ENCODE peak calls at places on chromosomes 4 and X, in eight cellular contexts. S is psoas muscle; A is hepatocyte; E is H1; Y is dorsolateral prefrontal cortex; J is right atrium auricular region; D is CD8-positive, alpha-beta T cell; C is HCT116. X is an unnamed sample.

GRCh38 chr4:147590249-147590920 is 26.8 kb upstream of the TMEM184C start:
- DNase-seq in E (no peak), Y (peak; percentile 78), D (peak; percentile 39), C (peak; percentile 54), J (peak; percentile 70), A (peak; percentile 78), S (peak; percentile 23), X (peak; percentile 87)

GRCh38 chr4:110808371-110808878 is 185.5 kb upstream of the PITX2 start:
- DNase-seq in J (no peak), D (no peak), C (no peak), S (no peak), Y (no peak), A (no peak), E (no peak), X (peak; percentile 41)

GRCh38 chrX:49934148-49934547 is 11.8 kb downstream of the CLCN5 start:
- DNase-seq in J (no peak), Y (no peak), C (no peak), S (no peak), D (no peak), A (no peak), E (no peak), X (no peak)

GRCh38 chrX:143788265-143788664 is 67.7 kb upstream of the SPANXN2 start:
- DNase-seq in C (no peak), E (no peak), Y (no peak), D (no peak), S (no peak), A (peak; percentile 25), J (no peak), X (peak; percentile 70)

GRCh38 chr4:176357359-176358082 is 37.8 kb downstream of the SPCS3 start:
- DNase-seq in Y (no peak), A (no peak), D (no peak), E (no peak), S (no peak), C (no peak), J (no peak), X (no peak)

GRCh38 chr4:53899544-53900274 is 164.7 kb downstream of the CHIC2 start:
- DNase-seq in C (no peak), S (no peak), Y (no peak), E (no peak), D (no peak), A (peak; percentile 24), J (no peak), X (no peak)

GRCh38 chr4:103075894-103076776 is at the start of gene SLC9B2:
- DNase-seq in J (peak; percentile 70), Y (no peak), D (peak; percentile 64), E (no peak), S (peak; percentile 78), A (peak; percentile 78), C (peak; percentile 38), X (peak; percentile 81)

GRCh38 chr4:18075823-18076433 is 54.4 kb upstream of the LCORL start:
- DNase-seq in C (peak; percentile 52), E (peak; percentile 17), S (peak; percentile 12), A (peak; percentile 7), J (no peak), D (peak; percentile 8), Y (no peak), X (peak; percentile 53)

GRCh38 chr4:88341227-88342192 is 37.1 kb upstream of the HERC6 start:
- DNase-seq in A (peak; percentile 72), Y (no peak), D (no peak), J (peak; percentile 61), E (no peak), S (no peak), C (no peak), X (no peak)

GRCh38 chr4:8200302-8200975 is 1.3 kb downstream of the SH3TC1 start:
- DNase-seq in C (no peak), D (no peak), E (no peak), S (peak; percentile 68), A (peak; percentile 80), Y (no peak), J (peak; percentile 84), X (no peak)
- H3K4me3 ChIP-seq in C (no peak overlapping the region), D (peak overlapping the region; percentile 69), E (no peak overlapping the region), S (peak overlapping the region; percentile 63), A (no peak overlapping the region), Y (no peak overlapping the region), J (peak overlapping the region; percentile 45), X (no peak overlapping the region)

GRCh38 chr4:169044723-169045447 is 34.8 kb upstream of the CBR4 start:
- DNase-seq in Y (no peak), J (no peak), A (no peak), C (no peak), E (no peak), S (no peak), D (no peak), X (no peak)

GRCh38 chr4:169047967-169048366 is 37.9 kb upstream of the CBR4 start:
- DNase-seq in J (no peak), D (no peak), A (no peak), S (no peak), C (no peak), Y (no peak), E (no peak), X (no peak)

GRCh38 chr4:169048867-169049266 is 38.8 kb upstream of the CBR4 start:
- DNase-seq in A (no peak), E (no peak), Y (no peak), J (no peak), S (no peak), C (no peak), D (no peak), X (no peak)

GRCh38 chr4:169042608-169043007 is 32.6 kb upstream of the CBR4 start:
- DNase-seq in S (no peak), D (no peak), C (no peak), A (no peak), Y (no peak), E (no peak), J (no peak), X (no peak)

GRCh38 chr4:169045862-169046584 is 36.0 kb upstream of the CBR4 start:
- DNase-seq in Y (no peak), J (no peak), A (no peak), C (no peak), E (no peak), D (no peak), S (no peak), X (no peak)
- TF ChIP-seq CTCF in Y (no peak), J (peak; percentile 49), A (no peak), C (no peak), E (peak; percentile 50), D (no peak), S (no peak), X (peak; percentile 36)

GRCh38 chr4:55545681-55546632 is 752 bp downstream of the CLOCK start:
- DNase-seq in D (peak; percentile 65), Y (peak; percentile 67), E (no peak), J (peak; percentile 76), C (peak; percentile 34), A (peak; percentile 87), S (peak; percentile 84), X (peak; percentile 65)
- H3K27ac ChIP-seq in D (peak overlapping the region; percentile 68), Y (peak overlapping the region; percentile 99), E (peak overlapping the region; percentile 56), J (peak overlapping the region; percentile 99), C (peak overlapping the region; percentile 100), A (peak overlapping the region; percentile 96), S (peak overlapping the region; percentile 96), X (peak overlapping the region; percentile 87)

GRCh38 chrX:82335772-82336171 is 1133.9 kb downstream of the SH3BGRL start:
- DNase-seq in Y (no peak), E (no peak), D (no peak), A (no peak), J (no peak), S (no peak), C (no peak), X (no peak)
- H3K4me3 ChIP-seq in Y (no peak overlapping the region), E (no peak overlapping the region), D (no peak overlapping the region), A (no peak overlapping the region), J (no peak overlapping the region), S (no peak overlapping the region), C (no peak overlapping the region), X (no peak overlapping the region)

GRCh38 chrX:97705936-97706335 is 822.2 kb downstream of the RPA4 start:
- DNase-seq in E (no peak), D (no peak), C (no peak), J (no peak), S (no peak), A (peak; percentile 13), Y (no peak), X (peak; percentile 15)
- TF ChIP-seq CTCF in E (no peak), D (no peak), C (no peak), J (no peak), S (no peak), A (no peak), Y (no peak), X (no peak)

GRCh38 chrX:48468693-48469691 is 1.1 kb downstream of the SLC38A5 start:
- DNase-seq in A (no peak), J (no peak), S (no peak), E (no peak), C (no peak), Y (no peak), D (peak; percentile 37), X (peak; percentile 53)

GRCh38 chrX:48468247-48468671 is 1.8 kb downstream of the SLC38A5 start:
- DNase-seq in A (no peak), S (no peak), Y (no peak), D (peak; percentile 19), E (no peak), C (no peak), J (no peak), X (peak; percentile 43)

GRCh38 chrX:48467331-48467761 is 2.7 kb downstream of the SLC38A5 start:
- DNase-seq in D (no peak), Y (no peak), J (no peak), C (no peak), A (no peak), E (no peak), S (no peak), X (no peak)

GRCh38 chrX:48466696-48467095 is 3.4 kb downstream of the SLC38A5 start:
- DNase-seq in C (no peak), E (no peak), D (peak; percentile 16), S (no peak), A (no peak), J (no peak), Y (no peak), X (no peak)

DNA sequence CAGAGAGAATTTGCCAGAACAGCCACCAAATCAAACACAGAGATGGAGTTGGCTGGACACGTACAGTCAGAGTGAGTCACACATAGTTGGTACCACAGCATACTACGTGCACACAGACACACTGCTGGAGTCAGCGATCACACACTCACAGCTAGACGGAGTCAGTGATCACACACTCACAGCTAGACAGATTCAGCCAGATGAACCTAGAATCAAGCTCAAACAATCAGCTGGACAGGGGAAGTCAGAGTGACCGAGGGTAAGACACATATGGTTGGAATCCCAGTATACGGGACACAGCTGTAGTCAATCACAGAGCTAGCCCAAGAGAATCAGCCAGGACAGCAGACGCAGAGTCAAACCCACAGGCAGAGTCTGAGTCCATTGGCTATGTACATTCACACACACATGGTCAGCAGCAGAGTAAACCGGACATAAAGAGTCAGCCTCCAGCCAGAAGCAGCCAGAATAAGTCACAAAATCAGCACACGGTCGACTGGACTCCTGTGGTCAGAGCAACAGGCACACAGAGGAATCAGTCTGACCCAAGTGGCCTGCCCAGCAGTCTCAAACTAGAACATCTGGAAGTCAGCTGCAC is 4.6 kb downstream of the SLC38A5 start:
- DNase-seq in A (no peak), C (no peak), S (no peak), E (no peak), D (no peak), J (no peak), Y (no peak), X (no peak)
- H3K27ac ChIP-seq in A (no peak overlapping the region), C (no peak overlapping the region), S (no peak overlapping the region), E (no peak overlapping the region), D (no peak overlapping the region), J (no peak overlapping the region), Y (no peak overlapping the region), X (no peak overlapping the region)